ENCODE peak calls at places on chromosomes 13 and 19, in nine cellular contexts. One of them, this sample, is unnamed.

GRCh38 chr13:52010890-52011689 is at the start of gene ATP7B:
- DNase-seq in left colon: peak
- DNase-seq in activated CD4-positive, alpha-beta T cell treated with anti-CD3 and anti-CD28 coated beads for 4 hours: peak
- DNase-seq in NCI-H82: peak
- DNase-seq in activated naive CD4-positive, alpha-beta T cell treated with anti-CD3 and anti-CD28 coated beads, Interleukin-2, amount 50 U/mL, for 72 hours: peak
- DNase-seq in naive B cell: peak
- DNase-seq in Jurkat, Clone E6-1: no peak
- DNase-seq in ascending aorta: peak
- DNase-seq in stomach: no peak
- DNase-seq in this sample: peak

GRCh38 chr19:17225051-17225450 is 975 bp upstream of the OCEL1 start:
- DNase-seq in left colon: no peak
- DNase-seq in activated CD4-positive, alpha-beta T cell treated with anti-CD3 and anti-CD28 coated beads for 4 hours: no peak
- DNase-seq in NCI-H82: peak
- DNase-seq in activated naive CD4-positive, alpha-beta T cell treated with anti-CD3 and anti-CD28 coated beads, Interleukin-2, amount 50 U/mL, for 72 hours: no peak
- DNase-seq in naive B cell: no peak
- DNase-seq in Jurkat, Clone E6-1: no peak
- DNase-seq in ascending aorta: no peak
- DNase-seq in stomach: no peak
- DNase-seq in this sample: no peak

GRCh38 chr19:15124572-15125231 is 17.5 kb downstream of the SYDE1 start:
- DNase-seq in left colon: peak
- DNase-seq in activated CD4-positive, alpha-beta T cell treated with anti-CD3 and anti-CD28 coated beads for 4 hours: no peak
- DNase-seq in NCI-H82: peak
- DNase-seq in activated naive CD4-positive, alpha-beta T cell treated with anti-CD3 and anti-CD28 coated beads, Interleukin-2, amount 50 U/mL, for 72 hours: no peak
- DNase-seq in naive B cell: no peak
- DNase-seq in Jurkat, Clone E6-1: no peak
- DNase-seq in ascending aorta: peak
- DNase-seq in stomach: peak
- DNase-seq in this sample: peak

GRCh38 chr13:49300716-49301589 is 53.2 kb downstream of the CDADC1 start:
- DNase-seq in left colon: peak
- DNase-seq in activated CD4-positive, alpha-beta T cell treated with anti-CD3 and anti-CD28 coated beads for 4 hours: peak
- DNase-seq in NCI-H82: peak
- DNase-seq in activated naive CD4-positive, alpha-beta T cell treated with anti-CD3 and anti-CD28 coated beads, Interleukin-2, amount 50 U/mL, for 72 hours: peak
- DNase-seq in naive B cell: peak
- DNase-seq in Jurkat, Clone E6-1: peak
- DNase-seq in ascending aorta: peak
- DNase-seq in stomach: peak
- DNase-seq in this sample: peak

GRCh38 chr19:679418-680286 is 3.5 kb downstream of the FSTL3 start:
- DNase-seq in left colon: peak
- DNase-seq in activated CD4-positive, alpha-beta T cell treated with anti-CD3 and anti-CD28 coated beads for 4 hours: no peak
- DNase-seq in NCI-H82: peak
- DNase-seq in activated naive CD4-positive, alpha-beta T cell treated with anti-CD3 and anti-CD28 coated beads, Interleukin-2, amount 50 U/mL, for 72 hours: peak
- DNase-seq in naive B cell: peak
- DNase-seq in Jurkat, Clone E6-1: no peak
- DNase-seq in ascending aorta: peak
- DNase-seq in stomach: peak
- DNase-seq in this sample: peak

GRCh38 chr13:40549500-40550094 is 116.8 kb downstream of the FOXO1 start:
- DNase-seq in left colon: no peak
- DNase-seq in activated CD4-positive, alpha-beta T cell treated with anti-CD3 and anti-CD28 coated beads for 4 hours: no peak
- DNase-seq in NCI-H82: no peak
- DNase-seq in activated naive CD4-positive, alpha-beta T cell treated with anti-CD3 and anti-CD28 coated beads, Interleukin-2, amount 50 U/mL, for 72 hours: no peak
- DNase-seq in naive B cell: no peak
- DNase-seq in Jurkat, Clone E6-1: no peak
- DNase-seq in ascending aorta: peak
- DNase-seq in stomach: no peak
- DNase-seq in this sample: no peak

GRCh38 chr13:114106991-114107685 is 25.3 kb downstream of the RASA3 start:
- DNase-seq in left colon: peak
- DNase-seq in activated CD4-positive, alpha-beta T cell treated with anti-CD3 and anti-CD28 coated beads for 4 hours: peak
- DNase-seq in NCI-H82: no peak
- DNase-seq in activated naive CD4-positive, alpha-beta T cell treated with anti-CD3 and anti-CD28 coated beads, Interleukin-2, amount 50 U/mL, for 72 hours: no peak
- DNase-seq in naive B cell: no peak
- DNase-seq in Jurkat, Clone E6-1: no peak
- DNase-seq in ascending aorta: peak
- DNase-seq in stomach: no peak
- DNase-seq in this sample: no peak

GRCh38 chr19:4817467-4818277 is 13.8 kb downstream of the TICAM1 start:
- DNase-seq in left colon: no peak
- DNase-seq in activated CD4-positive, alpha-beta T cell treated with anti-CD3 and anti-CD28 coated beads for 4 hours: no peak
- DNase-seq in NCI-H82: no peak
- DNase-seq in activated naive CD4-positive, alpha-beta T cell treated with anti-CD3 and anti-CD28 coated beads, Interleukin-2, amount 50 U/mL, for 72 hours: no peak
- DNase-seq in naive B cell: no peak
- DNase-seq in Jurkat, Clone E6-1: no peak
- DNase-seq in ascending aorta: no peak
- DNase-seq in stomach: peak
- DNase-seq in this sample: no peak

GRCh38 chr19:1175020-1175419 is 952 bp upstream of the SBNO2 start:
- DNase-seq in left colon: no peak
- DNase-seq in activated CD4-positive, alpha-beta T cell treated with anti-CD3 and anti-CD28 coated beads for 4 hours: no peak
- DNase-seq in NCI-H82: no peak
- DNase-seq in activated naive CD4-positive, alpha-beta T cell treated with anti-CD3 and anti-CD28 coated beads, Interleukin-2, amount 50 U/mL, for 72 hours: no peak
- DNase-seq in naive B cell: no peak
- DNase-seq in Jurkat, Clone E6-1: no peak
- DNase-seq in ascending aorta: no peak
- DNase-seq in stomach: no peak
- DNase-seq in this sample: no peak

GRCh38 chr13:25963681-25964080 is 88.1 kb downstream of the SHISA2 start:
- DNase-seq in left colon: no peak
- DNase-seq in activated CD4-positive, alpha-beta T cell treated with anti-CD3 and anti-CD28 coated beads for 4 hours: no peak
- DNase-seq in NCI-H82: no peak
- DNase-seq in activated naive CD4-positive, alpha-beta T cell treated with anti-CD3 and anti-CD28 coated beads, Interleukin-2, amount 50 U/mL, for 72 hours: no peak
- DNase-seq in naive B cell: no peak
- DNase-seq in Jurkat, Clone E6-1: no peak
- DNase-seq in ascending aorta: no peak
- DNase-seq in stomach: no peak
- DNase-seq in this sample: no peak

GRCh38 chr13:80161896-80162295 is 179.0 kb downstream of the SPRY2 start:
- DNase-seq in left colon: no peak
- DNase-seq in activated CD4-positive, alpha-beta T cell treated with anti-CD3 and anti-CD28 coated beads for 4 hours: no peak
- DNase-seq in NCI-H82: no peak
- DNase-seq in activated naive CD4-positive, alpha-beta T cell treated with anti-CD3 and anti-CD28 coated beads, Interleukin-2, amount 50 U/mL, for 72 hours: no peak
- DNase-seq in naive B cell: no peak
- DNase-seq in Jurkat, Clone E6-1: no peak
- DNase-seq in ascending aorta: no peak
- DNase-seq in stomach: no peak
- DNase-seq in this sample: no peak

GRCh38 chr13:35598233-35598632 is 121.7 kb upstream of the MAB21L1 start:
- DNase-seq in left colon: no peak
- DNase-seq in activated CD4-positive, alpha-beta T cell treated with anti-CD3 and anti-CD28 coated beads for 4 hours: no peak
- DNase-seq in NCI-H82: peak
- DNase-seq in activated naive CD4-positive, alpha-beta T cell treated with anti-CD3 and anti-CD28 coated beads, Interleukin-2, amount 50 U/mL, for 72 hours: no peak
- DNase-seq in naive B cell: no peak
- DNase-seq in Jurkat, Clone E6-1: no peak
- DNase-seq in ascending aorta: no peak
- DNase-seq in stomach: no peak
- DNase-seq in this sample: no peak

GRCh38 chr13:33845572-33846305 is 27.8 kb downstream of the RFC3 start:
- DNase-seq in left colon: no peak
- DNase-seq in activated CD4-positive, alpha-beta T cell treated with anti-CD3 and anti-CD28 coated beads for 4 hours: no peak
- DNase-seq in NCI-H82: no peak
- DNase-seq in activated naive CD4-positive, alpha-beta T cell treated with anti-CD3 and anti-CD28 coated beads, Interleukin-2, amount 50 U/mL, for 72 hours: no peak
- DNase-seq in naive B cell: no peak
- DNase-seq in Jurkat, Clone E6-1: no peak
- DNase-seq in ascending aorta: no peak
- DNase-seq in stomach: no peak
- DNase-seq in this sample: no peak

GRCh38 chr19:58044391-58044790 is 10.6 kb downstream of the ZSCAN1 start:
- DNase-seq in left colon: no peak
- DNase-seq in activated CD4-positive, alpha-beta T cell treated with anti-CD3 and anti-CD28 coated beads for 4 hours: no peak
- DNase-seq in NCI-H82: no peak
- DNase-seq in activated naive CD4-positive, alpha-beta T cell treated with anti-CD3 and anti-CD28 coated beads, Interleukin-2, amount 50 U/mL, for 72 hours: no peak
- DNase-seq in naive B cell: no peak
- DNase-seq in Jurkat, Clone E6-1: no peak
- DNase-seq in ascending aorta: no peak
- DNase-seq in stomach: no peak
- DNase-seq in this sample: no peak